ENCODE peak calls at places on chromosomes 16 and 17, in seven cellular contexts. K, B, T, F, H, Y and M are unnamed samples.

GRCh38 chr17:20092292-20092867 is 83.2 kb downstream of the SPECC1 start:
- ATAC-seq in B (no peak), H (no peak), F (no peak), T (no peak), Y (no peak), K (no peak), M (no peak)

GRCh38 chr17:74810699-74811485 is 34.7 kb upstream of the NAT9 start:
- ATAC-seq in B (no peak), T (peak), Y (no peak), K (no peak), F (no peak), H (no peak), M (no peak)

GRCh38 chr16:84119368-84119767 is 2.6 kb upstream of the MBTPS1 start:
- ATAC-seq in F (no peak), B (no peak), K (no peak), H (no peak), Y (no peak), T (no peak), M (no peak)

GRCh38 chr17:46115687-46116086 is 77.5 kb downstream of the KANSL1 start:
- ATAC-seq in B (no peak), Y (peak), H (no peak), T (no peak), F (no peak), K (no peak), M (no peak)

GRCh38 chr17:40563371-40564052 is 1.8 kb downstream of the CCR7 start:
- ATAC-seq in B (no peak), T (no peak), Y (no peak), H (no peak), K (peak), F (no peak), M (no peak)

GRCh38 chr16:74936902-74937560 is 47.9 kb downstream of the WDR59 start:
- ATAC-seq in T (peak), Y (no peak), H (no peak), K (peak), F (peak), B (peak), M (no peak)

GRCh38 chr16:79013004-79013403 is 587.5 kb downstream of the MAF start:
- ATAC-seq in K (no peak), F (peak), T (no peak), H (no peak), Y (no peak), B (no peak), M (no peak)

GRCh38 chr16:84410361-84411138 is 42.2 kb downstream of the ATP2C2 start:
- ATAC-seq in B (no peak), H (no peak), K (no peak), T (no peak), Y (no peak), F (no peak), M (no peak)

GRCh38 chr17:45836047-45837044 is 8.3 kb upstream of the SPPL2C start:
- ATAC-seq in H (peak), T (no peak), F (no peak), B (no peak), K (no peak), Y (no peak), M (no peak)

GRCh38 chr17:80952291-80952690 is 39.4 kb upstream of the CHMP6 start:
- ATAC-seq in H (no peak), K (no peak), F (no peak), B (no peak), T (no peak), Y (no peak), M (no peak)

GRCh38 chr16:69324013-69324531 is 6.3 kb downstream of the PDF start:
- ATAC-seq in F (no peak), H (no peak), Y (peak), K (no peak), B (peak), T (peak), M (no peak)

GRCh38 chr16:1223355-1224214 is 1.5 kb downstream of the TPSG1 start:
- ATAC-seq in F (no peak), T (no peak), B (no peak), Y (no peak), H (no peak), K (no peak), M (no peak)

GRCh38 chr17:61303334-61304096 is 96.1 kb upstream of the TBX2 start:
- ATAC-seq in Y (no peak), B (no peak), T (no peak), H (no peak), F (no peak), K (no peak), M (peak)

GRCh38 chr16:914453-914852 is 56.3 kb downstream of the LMF1 start:
- ATAC-seq in K (peak), T (peak), Y (peak), F (no peak), B (peak), H (peak), M (peak)

GRCh38 chr17:74271902-74272563 is 2.0 kb upstream of the DNAI2 start:
- ATAC-seq in B (peak), F (no peak), Y (peak), K (no peak), T (no peak), H (no peak), M (no peak)

GRCh38 chr17:15651001-15651582 is 31.6 kb upstream of the FBXW10B start:
- ATAC-seq in Y (no peak), H (peak), T (no peak), K (no peak), F (no peak), B (no peak), M (peak)

GRCh38 chr17:70588003-70588402 is 418.7 kb downstream of the KCNJ2 start:
- ATAC-seq in B (no peak), F (no peak), Y (no peak), K (no peak), T (no peak), H (no peak), M (no peak)

GRCh38 chr16:19344224-19344801 is 58.8 kb downstream of the CLEC19A start:
- ATAC-seq in H (no peak), T (no peak), B (no peak), Y (no peak), F (no peak), K (no peak), M (no peak)

GRCh38 chr17:67478266-67479118 is 101.4 kb downstream of the PITPNC1 start:
- ATAC-seq in Y (no peak), T (no peak), K (peak), F (peak), H (no peak), B (no peak), M (no peak)

GRCh38 chr17:50667259-50668024 is 32.8 kb downstream of the ABCC3 start:
- ATAC-seq in F (no peak), Y (no peak), T (no peak), K (no peak), B (no peak), H (peak), M (no peak)

GRCh38 chr17:62093188-62094155 is 28.4 kb upstream of the MED13 start:
- ATAC-seq in H (peak), Y (no peak), F (no peak), B (peak), T (peak), K (peak), M (no peak)

GRCh38 chr17:27529230-27529796 is 73.1 kb downstream of the KSR1 start:
- ATAC-seq in F (no peak), H (peak), K (peak), B (peak), Y (peak), T (peak), M (no peak)

GRCh38 chr16:47142469-47143328 is 1.0 kb downstream of the NETO2 start:
- ATAC-seq in F (peak), H (peak), T (peak), K (peak), B (peak), Y (peak), M (no peak)

GRCh38 chr17:82913304-82914043 is 73.7 kb upstream of the ZNF750 start:
- ATAC-seq in K (no peak), Y (peak), F (no peak), B (no peak), H (peak), T (peak), M (no peak)